ENCODE peak calls at places on chromosomes 12 and 14, in four cellular contexts. One of them, this sample, is unnamed.

GRCh38 chr12:66149702-66150398 is 19.3 kb upstream of the LLPH start:
- DNase-seq in HL-60: peak; percentile 93
- DNase-seq in K562: peak; percentile 23
- DNase-seq in GM12878: no peak
- DNase-seq in this sample: no peak

GRCh38 chr12:107322063-107322462 is 228.7 kb upstream of the CRY1 start:
- DNase-seq in HL-60: peak; percentile 90
- DNase-seq in K562: no peak
- DNase-seq in GM12878: no peak
- DNase-seq in this sample: no peak

GRCh38 chr12:1491983-1492697 is 102.2 kb downstream of the FBXL14 start:
- DNase-seq in K562: peak; percentile 31
- DNase-seq in HL-60: no peak
- DNase-seq in GM12878: no peak
- DNase-seq in this sample: no peak

GRCh38 chr12:111409403-111410228 is 3.9 kb downstream of the SH2B3 start:
- DNase-seq in K562: peak; percentile 84
- DNase-seq in HL-60: peak; percentile 58
- DNase-seq in GM12878: no peak
- DNase-seq in this sample: no peak

GRCh38 chr14:27484633-27485032 is 886.8 kb upstream of the NOVA1 start:
- DNase-seq in K562: no peak
- DNase-seq in HL-60: no peak
- DNase-seq in GM12878: no peak
- DNase-seq in this sample: no peak

GRCh38 chr14:24892730-24893059 is 157.3 kb downstream of the STXBP6 start:
- DNase-seq in HL-60: no peak
- DNase-seq in K562: no peak
- DNase-seq in GM12878: no peak
- DNase-seq in this sample: no peak

GRCh38 chr14:105845725-105846309 is 319.4 kb downstream of the TMEM121 start:
- DNase-seq in HL-60: no peak
- DNase-seq in GM12878: no peak
- DNase-seq in K562: no peak
- DNase-seq in this sample: no peak

GRCh38 chr12:14885718-14886201 is at the start of gene MGP:
- DNase-seq in K562: no peak
- DNase-seq in HL-60: no peak
- DNase-seq in GM12878: no peak
- DNase-seq in this sample: no peak

GRCh38 chr12:46110928-46111699 is 120.7 kb upstream of the SCAF11 start:
- DNase-seq in HL-60: no peak
- DNase-seq in GM12878: no peak
- DNase-seq in K562: no peak
- DNase-seq in this sample: no peak

GRCh38 chr12:124592481-124593160 is 25.2 kb upstream of the NCOR2 start:
- DNase-seq in GM12878: no peak
- DNase-seq in K562: no peak
- DNase-seq in HL-60: peak; percentile 65
- DNase-seq in this sample: no peak

GRCh38 chr12:124551268-124552144 is 15.9 kb downstream of the NCOR2 start:
- DNase-seq in HL-60: peak; percentile 90
- DNase-seq in K562: peak; percentile 54
- DNase-seq in GM12878: no peak
- DNase-seq in this sample: no peak

GRCh38 chr14:76936483-76936882 is 92.0 kb downstream of the IRF2BPL start:
- DNase-seq in GM12878: no peak
- DNase-seq in HL-60: no peak
- DNase-seq in K562: no peak
- DNase-seq in this sample: no peak

GRCh38 chr12:85016423-85016822 is 19.7 kb downstream of the TSPAN19 start:
- DNase-seq in K562: no peak
- DNase-seq in HL-60: no peak
- DNase-seq in GM12878: no peak
- DNase-seq in this sample: no peak

GRCh38 chr12:122793685-122794106 is 19.3 kb downstream of the CCDC62 start:
- DNase-seq in GM12878: no peak
- DNase-seq in HL-60: peak; percentile 38
- DNase-seq in K562: peak; percentile 70
- DNase-seq in this sample: no peak

GRCh38 chr12:47190271-47190750 is 110.6 kb upstream of the AMIGO2 start:
- DNase-seq in GM12878: no peak
- DNase-seq in HL-60: peak; percentile 9
- DNase-seq in K562: no peak
- DNase-seq in this sample: no peak

GRCh38 chr12:98893601-98894411 is 248.7 kb downstream of the APAF1 start:
- DNase-seq in HL-60: no peak
- DNase-seq in GM12878: no peak
- DNase-seq in K562: no peak
- DNase-seq in this sample: no peak

GRCh38 chr14:100582496-100583165 is 4.6 kb downstream of the BEGAIN start:
- DNase-seq in K562: no peak
- DNase-seq in GM12878: no peak
- DNase-seq in HL-60: no peak
- DNase-seq in this sample: no peak
- TF ChIP-seq SPI1 in K562: no peak
- TF ChIP-seq SPI1 in GM12878: no peak
- TF ChIP-seq SPI1 in HL-60: no peak
- TF ChIP-seq SPI1 in this sample: no peak

DNA sequence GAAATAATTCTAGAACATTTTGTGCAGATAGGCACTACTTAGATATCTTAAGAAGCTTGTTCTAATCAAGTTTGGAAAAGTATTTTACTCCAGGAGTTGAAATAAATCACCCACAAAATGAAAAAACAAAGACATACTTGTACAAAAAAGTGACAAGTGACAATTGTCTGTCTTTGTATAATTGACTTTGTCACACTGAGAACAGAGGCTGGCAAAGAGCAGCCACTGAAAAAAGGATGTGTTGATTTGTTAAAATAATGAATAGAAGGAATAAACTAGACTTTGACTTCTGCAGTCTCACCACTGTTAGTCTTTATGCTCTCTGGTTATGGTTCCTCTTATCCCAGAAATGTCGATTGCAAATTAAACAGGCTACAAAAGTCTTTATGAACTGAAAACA is 77.6 kb downstream of the PTPRR start:
- DNase-seq in HL-60: no peak
- DNase-seq in GM12878: no peak
- DNase-seq in K562: no peak
- DNase-seq in this sample: no peak
- TF ChIP-seq SPI1 in HL-60: no peak
- TF ChIP-seq SPI1 in GM12878: no peak
- TF ChIP-seq SPI1 in K562: no peak
- TF ChIP-seq SPI1 in this sample: no peak

DNA sequence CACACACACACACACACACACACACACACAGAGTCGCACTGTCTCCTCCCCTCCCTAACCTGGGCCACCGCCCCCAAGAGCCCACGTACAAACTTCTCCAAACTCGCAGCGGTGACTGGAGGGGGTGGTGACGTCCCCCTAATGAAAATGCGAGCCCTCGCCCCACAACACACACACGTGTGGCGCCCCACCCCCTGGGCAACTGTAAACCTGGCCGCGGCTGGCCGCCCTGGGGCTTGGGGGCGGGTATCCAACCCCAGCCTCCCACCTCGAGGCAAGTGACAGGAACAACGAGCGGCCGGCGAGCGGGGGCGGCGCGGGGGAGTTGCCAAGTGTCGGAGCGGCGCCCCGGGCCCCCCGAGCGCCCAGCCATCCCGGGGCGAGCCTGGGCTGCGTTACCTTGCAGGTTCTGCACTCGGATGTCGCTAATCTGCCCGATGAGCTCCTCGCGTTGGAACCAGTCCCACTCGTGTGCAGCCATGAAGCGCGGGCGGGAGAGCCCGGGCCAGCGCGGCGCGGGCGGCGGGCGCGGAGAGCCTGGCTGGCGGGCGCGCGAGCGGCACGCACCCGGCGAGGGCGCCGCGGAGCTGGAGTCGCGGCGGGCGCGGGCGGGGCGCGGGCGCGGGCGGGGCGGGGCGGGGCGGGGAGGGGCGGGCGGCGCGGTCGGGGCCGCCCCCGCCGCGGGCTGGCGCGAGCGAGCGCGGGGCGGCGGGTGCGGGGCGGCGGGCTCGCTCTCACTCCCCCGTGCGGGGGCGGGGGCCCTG is at the start of gene CLMN:
- DNase-seq in K562: peak; percentile 70
- DNase-seq in HL-60: peak; percentile 16
- DNase-seq in GM12878: no peak
- DNase-seq in this sample: peak; percentile 65
- TF ChIP-seq SPI1 in K562: no peak
- TF ChIP-seq SPI1 in HL-60: no peak
- TF ChIP-seq SPI1 in GM12878: no peak
- TF ChIP-seq SPI1 in this sample: no peak

GRCh38 chr12:16564675-16565074 is 41.3 kb downstream of the LMO3 start:
- DNase-seq in GM12878: no peak
- DNase-seq in HL-60: no peak
- DNase-seq in K562: no peak
- DNase-seq in this sample: no peak
- TF ChIP-seq SPI1 in GM12878: no peak
- TF ChIP-seq SPI1 in HL-60: no peak
- TF ChIP-seq SPI1 in K562: no peak
- TF ChIP-seq SPI1 in this sample: no peak

DNA sequence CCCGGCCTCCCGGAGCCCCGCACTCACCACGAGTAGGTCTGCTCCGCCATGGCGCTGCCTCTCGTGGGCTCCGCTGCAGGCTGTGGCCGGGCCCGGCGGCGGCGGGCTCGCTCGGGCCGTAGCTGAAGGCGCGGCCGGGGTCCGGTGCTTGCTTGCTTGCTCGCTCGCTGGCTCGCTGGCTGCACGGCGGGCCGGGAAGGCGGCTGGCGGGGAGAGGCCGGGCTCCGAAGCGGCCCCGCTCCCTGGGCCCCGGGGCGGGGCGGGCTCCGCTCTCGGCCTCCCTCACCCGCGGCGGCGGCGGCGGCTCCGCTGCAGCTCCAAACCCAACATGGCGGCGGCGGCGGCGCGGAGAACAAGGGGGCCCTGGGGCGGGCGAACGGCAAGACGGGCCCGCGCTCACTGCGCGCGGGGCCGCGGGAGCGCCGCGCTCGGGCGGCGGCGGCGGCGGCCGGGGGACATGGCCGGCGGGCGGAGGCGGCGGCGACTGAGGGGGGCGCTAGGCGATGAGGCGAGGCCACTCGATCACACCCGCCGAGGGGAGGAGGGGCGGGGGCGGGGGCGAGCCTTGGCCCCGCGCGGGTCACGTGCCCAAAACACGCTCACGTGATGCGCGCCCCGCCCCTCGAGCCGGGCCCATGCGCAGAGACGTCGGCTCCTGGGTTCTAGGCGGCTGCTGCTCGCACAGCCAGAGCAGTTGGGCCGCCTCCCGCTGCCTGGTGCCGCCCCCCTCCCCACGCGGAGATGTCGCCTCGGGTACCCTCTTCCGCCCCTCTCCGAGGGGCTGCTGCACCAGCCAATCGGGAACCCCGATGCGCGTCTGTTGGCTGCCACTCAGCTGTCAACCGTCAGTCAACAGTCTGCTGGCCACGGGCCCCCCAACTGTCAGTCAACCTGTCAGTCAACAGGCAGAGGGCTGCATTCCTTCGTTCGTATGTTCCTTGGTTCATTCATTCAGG is at the start of gene SPPL3:
- DNase-seq in K562: peak; percentile 95
- DNase-seq in HL-60: peak; percentile 90
- DNase-seq in GM12878: peak; percentile 43
- DNase-seq in this sample: peak; percentile 91
- TF ChIP-seq SPI1 in K562: no peak
- TF ChIP-seq SPI1 in HL-60: no peak
- TF ChIP-seq SPI1 in GM12878: no peak
- TF ChIP-seq SPI1 in this sample: no peak

GRCh38 chr12:75196408-75196807 is 13.2 kb downstream of the KCNC2 start:
- DNase-seq in GM12878: no peak
- DNase-seq in K562: no peak
- DNase-seq in HL-60: no peak
- DNase-seq in this sample: no peak

GRCh38 chr12:75194250-75194649 is 15.4 kb downstream of the KCNC2 start:
- DNase-seq in K562: no peak
- DNase-seq in GM12878: no peak
- DNase-seq in HL-60: no peak
- DNase-seq in this sample: no peak

GRCh38 chr12:75190846-75191245 is 18.8 kb downstream of the KCNC2 start:
- DNase-seq in K562: no peak
- DNase-seq in GM12878: no peak
- DNase-seq in HL-60: no peak
- DNase-seq in this sample: no peak
- TF ChIP-seq SPI1 in K562: no peak
- TF ChIP-seq SPI1 in GM12878: no peak
- TF ChIP-seq SPI1 in HL-60: no peak
- TF ChIP-seq SPI1 in this sample: no peak

This sample was measured in GM12891.